ENCODE peak calls at places on chromosomes 5 and 9, in nine cellular contexts. X is NAMALWA; A is glutamatergic neuron; D is SHP77 treated with DMSO at 0.1 percent for 48 hours; N is activated CD4-positive, alpha-beta memory T cell treated with anti-CD3 and anti-CD28 coated beads, Interleukin-2, amount 10 ng/mL, durations not matched to agents 7 days and 5 days; I is KG1; Y is activated T-helper 2 cell treated with anti-CD3 and anti-CD28 coated beads, Interferon-gamma antibody, Interleukin-2, Interleukin-4, amounts not matched to agents 10 μg/mL and 5 μg/mL and 100 μg/mL, durations not matched to agents 14 hours and 24 hours and 36 hours; S is AG20443; W is G401. C is an unnamed sample.

GRCh38 chr5:127919006-127919796 is 164.4 kb upstream of the SLC12A2 start:
- DNase-seq in N (no peak), S (no peak), D (no peak), X (no peak), I (no peak), Y (no peak), A (no peak), W (no peak), C (no peak)

GRCh38 chr5:54454602-54455001 is 897 bp upstream of the HSPB3 start:
- DNase-seq in N (no peak), S (no peak), A (no peak), X (no peak), I (no peak), W (no peak), Y (no peak), D (no peak), C (no peak)

GRCh38 chr5:125112196-125112595 is 365.8 kb upstream of the ZNF608 start:
- DNase-seq in D (no peak), A (no peak), W (no peak), Y (no peak), I (no peak), S (no peak), N (no peak), X (no peak), C (no peak)

GRCh38 chr5:38796000-38796738 is 49.6 kb upstream of the OSMR start:
- DNase-seq in W (peak; percentile 31), S (no peak), X (no peak), Y (no peak), A (no peak), N (no peak), D (no peak), I (no peak), C (no peak)

GRCh38 chr5:307306-307705 is 14.2 kb upstream of the AHRR start:
- DNase-seq in X (no peak), S (no peak), I (no peak), A (no peak), D (no peak), W (no peak), Y (no peak), N (no peak), C (no peak)

GRCh38 chr9:82223442-82223841 is 234.9 kb downstream of the SPATA31D1 start:
- DNase-seq in A (no peak), D (no peak), X (no peak), N (no peak), W (no peak), S (no peak), I (no peak), Y (no peak), C (no peak)

GRCh38 chr5:148615644-148616283 is 38.6 kb downstream of the HTR4 start:
- DNase-seq in X (no peak), Y (no peak), S (no peak), A (no peak), W (no peak), I (no peak), N (no peak), D (no peak), C (no peak)

GRCh38 chr9:136525207-136525606 is 20.6 kb downstream of the NOTCH1 start:
- DNase-seq in S (no peak), Y (no peak), I (no peak), A (peak; percentile 70), W (no peak), X (no peak), D (no peak), N (no peak), C (no peak)

GRCh38 chr5:52977264-52977897 is 11.8 kb upstream of the ITGA2 start:
- DNase-seq in S (no peak), X (no peak), A (no peak), D (no peak), N (no peak), I (no peak), W (no peak), Y (no peak), C (no peak)

GRCh38 chr5:68431601-68432337 is 216.2 kb downstream of the PIK3R1 start:
- DNase-seq in Y (no peak), S (no peak), A (no peak), N (no peak), D (no peak), X (no peak), W (no peak), I (no peak), C (no peak)

GRCh38 chr9:87420884-87421283 is 76.8 kb upstream of the DAPK1 start:
- DNase-seq in Y (no peak), W (no peak), I (no peak), S (no peak), N (no peak), A (no peak), X (no peak), D (no peak), C (no peak)

GRCh38 chr5:14588145-14588544 is 6.6 kb downstream of the OTULINL start:
- DNase-seq in S (no peak), N (no peak), I (no peak), D (no peak), Y (no peak), A (no peak), X (no peak), W (no peak), C (peak; percentile 27)

GRCh38 chr9:135536166-135536565 is 9.8 kb upstream of the OBP2A start:
- DNase-seq in A (no peak), I (no peak), N (no peak), D (no peak), Y (no peak), X (no peak), W (no peak), S (peak; percentile 58), C (no peak)

GRCh38 chr5:103862398-103862797 is 299.8 kb upstream of the NUDT12 start:
- DNase-seq in D (no peak), A (no peak), Y (no peak), W (no peak), X (no peak), N (no peak), I (no peak), S (no peak), C (no peak)

GRCh38 chr9:14797442-14797841 is 74.9 kb upstream of the CER1 start:
- DNase-seq in D (no peak), N (no peak), Y (no peak), I (no peak), W (no peak), A (no peak), X (no peak), S (no peak), C (no peak)

GRCh38 chr9:112061152-112061740 is 113.9 kb downstream of the SUSD1 start:
- DNase-seq in N (peak; percentile 68), D (no peak), X (peak; percentile 53), S (peak; percentile 91), I (no peak), A (no peak), Y (peak; percentile 18), W (peak; percentile 38), C (peak; percentile 93)

C was measured in AML-193.